ENCODE peak calls at places on chromosomes 1 and 21, in six cellular contexts. O, J, X, S, P and W are unnamed samples.

GRCh38 chr1:117860906-117861610 is 68.4 kb downstream of the GDAP2 start:
- DNase-seq in O (peak; percentile 93), J (no peak), X (no peak), S (no peak), P (no peak), W (no peak)

GRCh38 chr1:65456481-65456880 is 36.0 kb downstream of the LEPR start:
- DNase-seq in O (no peak), J (no peak), X (no peak), S (no peak), P (no peak), W (no peak)

GRCh38 chr21:27535188-27535587 is 568.3 kb upstream of the ADAMTS5 start:
- DNase-seq in O (no peak), J (no peak), X (no peak), S (no peak), P (no peak), W (no peak)

GRCh38 chr1:50505427-50505826 is 82.2 kb upstream of the DMRTA2 start:
- DNase-seq in O (no peak), J (no peak), X (no peak), S (no peak), P (no peak), W (no peak)

GRCh38 chr1:188128761-188129160 is 1300.0 kb downstream of the PLA2G4A start:
- DNase-seq in O (peak; percentile 12), J (no peak), X (no peak), S (no peak), P (no peak), W (no peak)

GRCh38 chr1:53122847-53123461 is 19.5 kb downstream of the SLC1A7 start:
- DNase-seq in O (no peak), J (no peak), X (no peak), S (no peak), P (no peak), W (no peak)

GRCh38 chr1:204941415-204942338 is 71.0 kb downstream of the NFASC start:
- DNase-seq in O (peak; percentile 21), J (peak; percentile 81), X (peak; percentile 60), S (peak; percentile 62), P (no peak), W (no peak)

GRCh38 chr1:221832151-221832550 is 90.3 kb upstream of the DUSP10 start:
- DNase-seq in O (no peak), J (peak; percentile 26), X (no peak), S (no peak), P (no peak), W (no peak)

GRCh38 chr1:199273837-199274379 is 635.1 kb downstream of the PTPRC start:
- DNase-seq in O (no peak), J (peak; percentile 9), X (no peak), S (no peak), P (no peak), W (no peak)

GRCh38 chr21:45318556-45319341 is 31.1 kb upstream of the POFUT2 start:
- DNase-seq in O (no peak), J (no peak), X (peak; percentile 94), S (peak; percentile 68), P (no peak), W (no peak)

GRCh38 chr1:31335007-31335406 is 37.9 kb downstream of the FABP3 start:
- DNase-seq in O (peak; percentile 20), J (peak; percentile 35), X (no peak), S (no peak), P (no peak), W (no peak)

GRCh38 chr1:14109276-14109635 is 409.3 kb downstream of the PRDM2 start:
- DNase-seq in O (no peak), J (no peak), X (no peak), S (no peak), P (no peak), W (no peak)

GRCh38 chr1:57578099-57578498 is 154.2 kb upstream of the DAB1 start:
- DNase-seq in O (no peak), J (no peak), X (no peak), S (no peak), P (no peak), W (no peak)

GRCh38 chr1:244778356-244778755 is 57.1 kb upstream of the COX20 start:
- DNase-seq in O (peak; percentile 68), J (no peak), X (no peak), S (no peak), P (no peak), W (no peak)

GRCh38 chr1:167833904-167834303 is 80.0 kb downstream of the ADCY10 start:
- DNase-seq in O (no peak), J (no peak), X (no peak), S (no peak), P (no peak), W (no peak)

GRCh38 chr1:118304722-118305344 is 119.8 kb upstream of the SPAG17 start:
- DNase-seq in O (no peak), J (peak; percentile 71), X (no peak), S (no peak), P (no peak), W (no peak)

GRCh38 chr1:45802343-45803298 is 791 bp upstream of the MAST2 start:
- DNase-seq in O (peak; percentile 96), J (peak; percentile 28), X (peak; percentile 71), S (peak; percentile 84), P (no peak), W (no peak)

GRCh38 chr1:6477039-6477820 is 11.3 kb upstream of the TNFRSF25 start:
- DNase-seq in O (no peak), J (no peak), X (no peak), S (no peak), P (no peak), W (no peak)

GRCh38 chr1:108533351-108534083 is 26.4 kb upstream of the EEIG2 start:
- DNase-seq in O (no peak), J (no peak), X (no peak), S (no peak), P (no peak), W (no peak)

GRCh38 chr1:154951901-154952657 is 3.8 kb downstream of the PBXIP1 start:
- DNase-seq in O (no peak), J (peak; percentile 56), X (no peak), S (no peak), P (peak; percentile 71), W (no peak)

GRCh38 chr1:44464361-44464760 is 59.3 kb downstream of the RNF220 start:
- DNase-seq in O (no peak), J (no peak), X (no peak), S (no peak), P (no peak), W (no peak)

GRCh38 chr1:62590255-62590969 is 6.9 kb upstream of the ANGPTL3 start:
- DNase-seq in O (no peak), J (no peak), X (no peak), S (no peak), P (no peak), W (no peak)

GRCh38 chr1:232274236-232274855 is 355.6 kb downstream of the SIPA1L2 start:
- DNase-seq in O (no peak), J (no peak), X (no peak), S (no peak), P (no peak), W (no peak)

GRCh38 chr21:23162213-23162946 is 2164.2 kb downstream of the NCAM2 start:
- DNase-seq in O (no peak), J (no peak), X (no peak), S (no peak), P (no peak), W (no peak)

GRCh38 chr1:41315482-41315823 is 45.8 kb upstream of the FOXO6 start:
- DNase-seq in O (no peak), J (no peak), X (no peak), S (no peak), P (no peak), W (no peak)

GRCh38 chr1:99956755-99957154 is 13.0 kb upstream of the SLC35A3 start:
- DNase-seq in O (no peak), J (no peak), X (no peak), S (no peak), P (no peak), W (no peak)

GRCh38 chr1:58919986-58920376 is 136.1 kb upstream of the JUN start:
- DNase-seq in O (no peak), J (no peak), X (no peak), S (no peak), P (no peak), W (no peak)

GRCh38 chr1:71494163-71494562 is 413.3 kb upstream of the ZRANB2 start:
- DNase-seq in O (no peak), J (no peak), X (no peak), S (no peak), P (no peak), W (no peak)

GRCh38 chr1:67347688-67348472 is 40.2 kb downstream of the IL12RB2 start:
- DNase-seq in O (no peak), J (peak; percentile 70), X (peak; percentile 46), S (peak; percentile 27), P (no peak), W (no peak)

GRCh38 chr1:66764994-66765578 is 12.8 kb downstream of the DYNLT5 start:
- DNase-seq in O (peak; percentile 27), J (peak; percentile 53), X (peak; percentile 25), S (no peak), P (no peak), W (no peak)

GRCh38 chr1:53406551-53407235 is 52.5 kb upstream of the DMRTB1 start:
- DNase-seq in O (no peak), J (no peak), X (no peak), S (no peak), P (no peak), W (no peak)

GRCh38 chr1:168408531-168409242 is 128.0 kb downstream of the TBX19 start:
- DNase-seq in O (no peak), J (no peak), X (no peak), S (no peak), P (peak; percentile 13), W (no peak)

GRCh38 chr1:111604931-111605330 is 14.7 kb upstream of the RAP1A start:
- DNase-seq in O (no peak), J (no peak), X (no peak), S (no peak), P (no peak), W (no peak)

GRCh38 chr1:31831397-31832378 is 15.9 kb upstream of the SPOCD1 start:
- DNase-seq in O (no peak), J (no peak), X (no peak), S (no peak), P (no peak), W (no peak)

GRCh38 chr1:912740-913301 is 10.9 kb upstream of the SAMD11 start:
- DNase-seq in O (no peak), J (no peak), X (no peak), S (peak; percentile 11), P (no peak), W (no peak)

GRCh38 chr21:42255825-42256224 is 36.9 kb downstream of the ABCG1 start:
- DNase-seq in O (no peak), J (no peak), X (no peak), S (no peak), P (no peak), W (no peak)

GRCh38 chr21:42118121-42118795 is 47.1 kb downstream of the UMODL1 start:
- DNase-seq in O (no peak), J (no peak), X (no peak), S (no peak), P (no peak), W (no peak)

GRCh38 chr1:27353166-27353565 is 11.3 kb downstream of the SYTL1 start:
- DNase-seq in O (no peak), J (no peak), X (no peak), S (no peak), P (no peak), W (no peak)

GRCh38 chr1:175891783-175892309 is 148.5 kb upstream of the TNR start:
- DNase-seq in O (no peak), J (no peak), X (no peak), S (no peak), P (no peak), W (no peak)

GRCh38 chr1:200625381-200625824 is 4.9 kb upstream of the KIF14 start:
- DNase-seq in O (no peak), J (no peak), X (no peak), S (no peak), P (no peak), W (no peak)